ENCODE peak calls at places on chromosomes 13 and 19, in four cellular contexts. One of them, this sample, is unnamed.

GRCh38 chr19:35011091-35011689 is 11.1 kb downstream of the GRAMD1A start:
- DNase-seq in HT1080: no peak
- DNase-seq in activated CD4-positive, alpha-beta T cell treated with anti-CD3 and anti-CD28 coated beads for 24 hours: no peak
- DNase-seq in left lobe of liver: no peak
- DNase-seq in this sample: peak; percentile 35

GRCh38 chr19:5957132-5957531 is 20.8 kb downstream of the RANBP3 start:
- DNase-seq in HT1080: no peak
- DNase-seq in activated CD4-positive, alpha-beta T cell treated with anti-CD3 and anti-CD28 coated beads for 24 hours: no peak
- DNase-seq in left lobe of liver: no peak
- DNase-seq in this sample: no peak

GRCh38 chr13:45500492-45501174 is 35.9 kb downstream of the COG3 start:
- DNase-seq in HT1080: peak; percentile 99
- DNase-seq in activated CD4-positive, alpha-beta T cell treated with anti-CD3 and anti-CD28 coated beads for 24 hours: no peak
- DNase-seq in left lobe of liver: no peak
- DNase-seq in this sample: no peak

GRCh38 chr13:89375839-89376238 is 1704.7 kb downstream of the SLITRK5 start:
- DNase-seq in HT1080: peak; percentile 65
- DNase-seq in activated CD4-positive, alpha-beta T cell treated with anti-CD3 and anti-CD28 coated beads for 24 hours: no peak
- DNase-seq in left lobe of liver: no peak
- DNase-seq in this sample: no peak

GRCh38 chr13:112042496-112042895 is 24.5 kb upstream of the SOX1 start:
- DNase-seq in HT1080: peak; percentile 47
- DNase-seq in activated CD4-positive, alpha-beta T cell treated with anti-CD3 and anti-CD28 coated beads for 24 hours: no peak
- DNase-seq in left lobe of liver: no peak
- DNase-seq in this sample: no peak

GRCh38 chr19:46378268-46378667 is 31.4 kb downstream of the PPP5C start:
- DNase-seq in HT1080: no peak
- DNase-seq in activated CD4-positive, alpha-beta T cell treated with anti-CD3 and anti-CD28 coated beads for 24 hours: no peak
- DNase-seq in left lobe of liver: no peak
- DNase-seq in this sample: no peak

GRCh38 chr13:67725999-67726398 is 495.9 kb upstream of the PCDH9 start:
- DNase-seq in HT1080: no peak
- DNase-seq in activated CD4-positive, alpha-beta T cell treated with anti-CD3 and anti-CD28 coated beads for 24 hours: no peak
- DNase-seq in left lobe of liver: no peak
- DNase-seq in this sample: no peak

GRCh38 chr13:100542546-100543156 is 45.9 kb downstream of the GGACT start:
- DNase-seq in HT1080: peak; percentile 62
- DNase-seq in activated CD4-positive, alpha-beta T cell treated with anti-CD3 and anti-CD28 coated beads for 24 hours: no peak
- DNase-seq in left lobe of liver: peak; percentile 44
- DNase-seq in this sample: no peak

GRCh38 chr13:73754727-73755292 is 379.4 kb downstream of the KLF12 start:
- DNase-seq in HT1080: peak; percentile 71
- DNase-seq in activated CD4-positive, alpha-beta T cell treated with anti-CD3 and anti-CD28 coated beads for 24 hours: no peak
- DNase-seq in left lobe of liver: no peak
- DNase-seq in this sample: peak; percentile 25

GRCh38 chr13:50452028-50452427 is 391.5 kb downstream of the DLEU7 start:
- DNase-seq in HT1080: no peak
- DNase-seq in activated CD4-positive, alpha-beta T cell treated with anti-CD3 and anti-CD28 coated beads for 24 hours: no peak
- DNase-seq in left lobe of liver: no peak
- DNase-seq in this sample: no peak

GRCh38 chr19:7492142-7493055 is 3.6 kb upstream of the PEX11G start:
- DNase-seq in HT1080: peak; percentile 58
- DNase-seq in activated CD4-positive, alpha-beta T cell treated with anti-CD3 and anti-CD28 coated beads for 24 hours: peak; percentile 38
- DNase-seq in left lobe of liver: no peak
- DNase-seq in this sample: peak; percentile 98

GRCh38 chr13:103638706-103639105 is 572.5 kb upstream of the SLC10A2 start:
- DNase-seq in HT1080: no peak
- DNase-seq in activated CD4-positive, alpha-beta T cell treated with anti-CD3 and anti-CD28 coated beads for 24 hours: no peak
- DNase-seq in left lobe of liver: no peak
- DNase-seq in this sample: no peak

GRCh38 chr13:39684531-39685137 is 29.2 kb downstream of the COG6 start:
- DNase-seq in HT1080: peak; percentile 3
- DNase-seq in activated CD4-positive, alpha-beta T cell treated with anti-CD3 and anti-CD28 coated beads for 24 hours: no peak
- DNase-seq in left lobe of liver: no peak
- DNase-seq in this sample: no peak

GRCh38 chr19:3617463-3617862 is 9.1 kb downstream of the CACTIN start:
- DNase-seq in HT1080: no peak
- DNase-seq in activated CD4-positive, alpha-beta T cell treated with anti-CD3 and anti-CD28 coated beads for 24 hours: no peak
- DNase-seq in left lobe of liver: no peak
- DNase-seq in this sample: no peak

GRCh38 chr13:41916173-41916954 is 44.5 kb downstream of the VWA8 start:
- DNase-seq in HT1080: peak; percentile 89
- DNase-seq in activated CD4-positive, alpha-beta T cell treated with anti-CD3 and anti-CD28 coated beads for 24 hours: no peak
- DNase-seq in left lobe of liver: no peak
- DNase-seq in this sample: no peak

GRCh38 chr13:98632971-98633370 is 56.1 kb upstream of the STK24 start:
- DNase-seq in HT1080: no peak
- DNase-seq in activated CD4-positive, alpha-beta T cell treated with anti-CD3 and anti-CD28 coated beads for 24 hours: no peak
- DNase-seq in left lobe of liver: no peak
- DNase-seq in this sample: peak; percentile 44

GRCh38 chr13:102948006-102948405 is 102.2 kb downstream of the ERCC5 start:
- DNase-seq in HT1080: no peak
- DNase-seq in activated CD4-positive, alpha-beta T cell treated with anti-CD3 and anti-CD28 coated beads for 24 hours: no peak
- DNase-seq in left lobe of liver: no peak
- DNase-seq in this sample: no peak

GRCh38 chr19:33456076-33456844 is 65.3 kb downstream of the PEPD start:
- DNase-seq in HT1080: no peak
- DNase-seq in activated CD4-positive, alpha-beta T cell treated with anti-CD3 and anti-CD28 coated beads for 24 hours: no peak
- DNase-seq in left lobe of liver: peak; percentile 33
- DNase-seq in this sample: no peak

GRCh38 chr19:33098023-33098652 is 17.2 kb downstream of the GPATCH1 start:
- DNase-seq in HT1080: peak; percentile 56
- DNase-seq in activated CD4-positive, alpha-beta T cell treated with anti-CD3 and anti-CD28 coated beads for 24 hours: no peak
- DNase-seq in left lobe of liver: peak; percentile 64
- DNase-seq in this sample: no peak

GRCh38 chr13:99809931-99810330 is 161.6 kb downstream of the ZIC5 start:
- DNase-seq in HT1080: no peak
- DNase-seq in activated CD4-positive, alpha-beta T cell treated with anti-CD3 and anti-CD28 coated beads for 24 hours: no peak
- DNase-seq in left lobe of liver: no peak
- DNase-seq in this sample: no peak

GRCh38 chr19:6890421-6890913 is 3.1 kb downstream of the ADGRE1 start:
- DNase-seq in HT1080: no peak
- DNase-seq in activated CD4-positive, alpha-beta T cell treated with anti-CD3 and anti-CD28 coated beads for 24 hours: no peak
- DNase-seq in left lobe of liver: no peak
- DNase-seq in this sample: no peak

GRCh38 chr13:48595330-48596127 is 58.2 kb upstream of the CYSLTR2 start:
- DNase-seq in HT1080: peak; percentile 76
- DNase-seq in activated CD4-positive, alpha-beta T cell treated with anti-CD3 and anti-CD28 coated beads for 24 hours: peak; percentile 10
- DNase-seq in left lobe of liver: peak; percentile 57
- DNase-seq in this sample: peak; percentile 66

GRCh38 chr19:31980851-31981250 is 364.6 kb upstream of the ZNF507 start:
- DNase-seq in HT1080: no peak
- DNase-seq in activated CD4-positive, alpha-beta T cell treated with anti-CD3 and anti-CD28 coated beads for 24 hours: no peak
- DNase-seq in left lobe of liver: no peak
- DNase-seq in this sample: no peak

GRCh38 chr19:49422407-49423277 is 599 bp downstream of the PTH2 start:
- DNase-seq in HT1080: no peak
- DNase-seq in activated CD4-positive, alpha-beta T cell treated with anti-CD3 and anti-CD28 coated beads for 24 hours: no peak
- DNase-seq in left lobe of liver: no peak
- DNase-seq in this sample: no peak

GRCh38 chr13:36332986-36333385 is 13.2 kb downstream of the SPART start:
- DNase-seq in HT1080: peak; percentile 63
- DNase-seq in activated CD4-positive, alpha-beta T cell treated with anti-CD3 and anti-CD28 coated beads for 24 hours: no peak
- DNase-seq in left lobe of liver: no peak
- DNase-seq in this sample: no peak

GRCh38 chr13:110421696-110422395 is 114.8 kb downstream of the COL4A2 start:
- DNase-seq in HT1080: peak; percentile 75
- DNase-seq in activated CD4-positive, alpha-beta T cell treated with anti-CD3 and anti-CD28 coated beads for 24 hours: no peak
- DNase-seq in left lobe of liver: no peak
- DNase-seq in this sample: no peak

GRCh38 chr13:113845055-113845454 is 18.8 kb downstream of the GAS6 start:
- DNase-seq in HT1080: no peak
- DNase-seq in activated CD4-positive, alpha-beta T cell treated with anti-CD3 and anti-CD28 coated beads for 24 hours: no peak
- DNase-seq in left lobe of liver: peak; percentile 88
- DNase-seq in this sample: no peak

GRCh38 chr19:1250374-1251232 is 2.2 kb downstream of the MIDN start:
- DNase-seq in HT1080: no peak
- DNase-seq in activated CD4-positive, alpha-beta T cell treated with anti-CD3 and anti-CD28 coated beads for 24 hours: no peak
- DNase-seq in left lobe of liver: peak; percentile 61
- DNase-seq in this sample: peak; percentile 69